ENCODE peak calls at places on chromosomes 12 and 14, in seven cellular contexts. Z is IMR-90, B is NCI-H1417, Q is mucosa of descending colon, O is tibial artery, H is left kidney, X is Caki2. T is an unnamed sample.

GRCh38 chr14:45949479-45949878 is 696.5 kb upstream of the MIS18BP1 start:
- DNase-seq in Z (no peak), B (no peak), Q (no peak), O (no peak), H (no peak), X (no peak), T (no peak)

GRCh38 chr12:7695159-7695930 is at the start of gene GDF3:
- DNase-seq in Z (no peak), B (no peak), Q (no peak), O (peak; percentile 27), H (peak; percentile 38), X (no peak), T (no peak)

GRCh38 chr14:53842938-53843337 is 113.7 kb downstream of the BMP4 start:
- DNase-seq in Z (peak; percentile 38), B (no peak), Q (no peak), O (no peak), H (no peak), X (peak; percentile 25), T (no peak)

GRCh38 chr14:59435106-59435505 is 30.1 kb downstream of the GPR135 start:
- DNase-seq in Z (no peak), B (no peak), Q (no peak), O (no peak), H (no peak), X (no peak), T (no peak)

GRCh38 chr14:103281496-103282231 is 52.4 kb upstream of the EIF5 start:
- DNase-seq in Z (peak; percentile 62), B (no peak), Q (no peak), O (no peak), H (peak; percentile 95), X (peak; percentile 21), T (peak; percentile 90)

GRCh38 chr12:47813491-47814196 is 6.1 kb downstream of the HDAC7 start:
- DNase-seq in Z (no peak), B (no peak), Q (no peak), O (no peak), H (peak; percentile 79), X (peak; percentile 14), T (no peak)

GRCh38 chr12:88946377-88946997 is 366.2 kb upstream of the KITLG start:
- DNase-seq in Z (peak; percentile 78), B (peak; percentile 79), Q (no peak), O (peak; percentile 20), H (no peak), X (no peak), T (no peak)

GRCh38 chr12:92854344-92854743 is 74.8 kb downstream of the EEA1 start:
- DNase-seq in Z (no peak), B (no peak), Q (no peak), O (no peak), H (no peak), X (no peak), T (no peak)

GRCh38 chr14:90969493-90970166 is 90.8 kb downstream of the RPS6KA5 start:
- DNase-seq in Z (no peak), B (no peak), Q (no peak), O (no peak), H (no peak), X (no peak), T (no peak)

GRCh38 chr12:117679776-117680175 is 289.0 kb downstream of the KSR2 start:
- DNase-seq in Z (no peak), B (no peak), Q (no peak), O (no peak), H (no peak), X (no peak), T (no peak)

GRCh38 chr12:52377266-52377665 is 8.2 kb downstream of the KRT84 start:
- DNase-seq in Z (no peak), B (no peak), Q (no peak), O (no peak), H (no peak), X (no peak), T (no peak)

GRCh38 chr12:119693006-119693405 is 25.1 kb downstream of the PRKAB1 start:
- DNase-seq in Z (peak; percentile 90), B (no peak), Q (no peak), O (peak; percentile 47), H (peak; percentile 32), X (peak; percentile 91), T (no peak)

GRCh38 chr12:75480469-75480949 is at the start of gene GLIPR1:
- DNase-seq in Z (peak; percentile 99), B (no peak), Q (peak; percentile 58), O (peak; percentile 83), H (peak; percentile 58), X (peak; percentile 76), T (no peak)

GRCh38 chr12:14643247-14643646 is 53.2 kb downstream of the GUCY2C start:
- DNase-seq in Z (no peak), B (no peak), Q (no peak), O (no peak), H (peak; percentile 19), X (no peak), T (no peak)

GRCh38 chr12:125690841-125691240 is 625.6 kb downstream of the AACS start:
- DNase-seq in Z (no peak), B (no peak), Q (no peak), O (no peak), H (no peak), X (no peak), T (no peak)

GRCh38 chr12:3431685-3432084 is 59.3 kb upstream of the PRMT8 start:
- DNase-seq in Z (no peak), B (no peak), Q (no peak), O (no peak), H (no peak), X (no peak), T (no peak)

GRCh38 chr14:77804592-77804991 is 4.7 kb downstream of the ADCK1 start:
- DNase-seq in Z (no peak), B (no peak), Q (peak; percentile 40), O (no peak), H (no peak), X (no peak), T (no peak)

GRCh38 chr12:109336593-109336992 is 11.1 kb upstream of the MYO1H start:
- DNase-seq in Z (no peak), B (no peak), Q (no peak), O (no peak), H (no peak), X (no peak), T (no peak)

GRCh38 chr12:46154221-46154975 is 114.4 kb downstream of the SLC38A1 start:
- DNase-seq in Z (peak; percentile 81), B (no peak), Q (no peak), O (no peak), H (no peak), X (peak; percentile 36), T (no peak)

GRCh38 chr12:1465990-1466389 is 128.4 kb downstream of the FBXL14 start:
- DNase-seq in Z (no peak), B (no peak), Q (no peak), O (no peak), H (peak; percentile 37), X (no peak), T (no peak)

GRCh38 chr12:26434299-26434915 is 239.0 kb downstream of the SSPN start:
- DNase-seq in Z (peak; percentile 68), B (peak; percentile 54), Q (no peak), O (no peak), H (peak; percentile 71), X (peak; percentile 54), T (no peak)

GRCh38 chr14:105151838-105152793 is 16.5 kb downstream of the JAG2 start:
- DNase-seq in Z (no peak), B (no peak), Q (no peak), O (no peak), H (no peak), X (no peak), T (no peak)

GRCh38 chr12:46921048-46921753 is 95.4 kb upstream of the SLC38A4 start:
- DNase-seq in Z (peak; percentile 82), B (no peak), Q (no peak), O (no peak), H (no peak), X (peak; percentile 17), T (no peak)

GRCh38 chr12:7879246-7879645 is 6.5 kb upstream of the SLC2A14 start:
- DNase-seq in Z (no peak), B (no peak), Q (no peak), O (no peak), H (no peak), X (no peak), T (no peak)

GRCh38 chr12:104526751-104527150 is 70.0 kb downstream of the CHST11 start:
- DNase-seq in Z (no peak), B (no peak), Q (no peak), O (no peak), H (no peak), X (no peak), T (no peak)

GRCh38 chr14:61812347-61813100 is 50.3 kb downstream of the SNAPC1 start:
- DNase-seq in Z (no peak), B (no peak), Q (no peak), O (no peak), H (peak; percentile 78), X (no peak), T (peak; percentile 37)

GRCh38 chr14:77103475-77103874 is 5.4 kb downstream of the CIPC start:
- DNase-seq in Z (no peak), B (no peak), Q (no peak), O (no peak), H (no peak), X (no peak), T (no peak)

GRCh38 chr14:99245541-99246511 is 26.2 kb downstream of the BCL11B start:
- DNase-seq in Z (no peak), B (no peak), Q (peak; percentile 27), O (no peak), H (peak; percentile 89), X (no peak), T (no peak)

GRCh38 chr12:5268424-5269210 is 163.3 kb upstream of the NTF3 start:
- DNase-seq in Z (no peak), B (peak; percentile 74), Q (no peak), O (no peak), H (peak; percentile 50), X (no peak), T (no peak)

GRCh38 chr14:25622752-25623151 is 572.8 kb upstream of the STXBP6 start:
- DNase-seq in Z (no peak), B (peak; percentile 74), Q (no peak), O (no peak), H (no peak), X (no peak), T (no peak)

GRCh38 chr12:100741084-100741711 is 53.4 kb upstream of the ANO4 start:
- DNase-seq in Z (peak; percentile 37), B (peak; percentile 72), Q (no peak), O (no peak), H (peak; percentile 41), X (peak; percentile 18), T (no peak)

GRCh38 chr12:53659011-53659551 is 16.8 kb downstream of the ATP5MC2 start:
- DNase-seq in Z (peak; percentile 88), B (no peak), Q (no peak), O (peak; percentile 69), H (peak; percentile 51), X (peak; percentile 82), T (no peak)

GRCh38 chr12:43976027-43976426 is 140.1 kb downstream of the TMEM117 start:
- DNase-seq in Z (peak; percentile 6), B (no peak), Q (no peak), O (no peak), H (no peak), X (no peak), T (no peak)

T was measured in NCI-H2171.